ENCODE peak calls at places on chromosomes 4 and X, in six cellular contexts. V is HFF-Myc, M is HCT116, U is GM12865, T is tibial artery, X is progenitor cell of endocrine pancreas. O is an unnamed sample.

GRCh38 chr4:167290684-167291083 is 56.4 kb upstream of the SPOCK3 start:
- DNase-seq in U (peak), M (peak), X (no peak), T (no peak), V (no peak), O (no peak)

GRCh38 chrX:1323315-1323714 is 13.3 kb upstream of the IL3RA start:
- DNase-seq in V (peak), T (no peak), M (peak), X (no peak), U (peak), O (peak)

GRCh38 chrX:122094611-122095010 is 1047.2 kb downstream of the GLUD2 start:
- DNase-seq in V (no peak), X (no peak), T (no peak), U (peak), M (no peak), O (no peak)

GRCh38 chr4:187363453-187363852 is 632.1 kb upstream of the ZFP42 start:
- DNase-seq in U (no peak), T (no peak), M (no peak), V (peak), X (no peak), O (no peak)

GRCh38 chrX:14922437-14922836 is 49.2 kb downstream of the MOSPD2 start:
- DNase-seq in T (no peak), V (peak), X (no peak), U (no peak), M (no peak), O (no peak)

GRCh38 chr4:145196747-145197146 is 16.4 kb upstream of the OTUD4 start:
- DNase-seq in X (no peak), V (no peak), M (no peak), U (no peak), T (no peak), O (no peak)

GRCh38 chrX:130100180-130100579 is 10.1 kb downstream of the ELF4 start:
- DNase-seq in T (peak), M (no peak), V (no peak), X (no peak), U (no peak), O (no peak)

GRCh38 chr4:14178421-14178820 is 550.9 kb upstream of the BOD1L1 start:
- DNase-seq in X (no peak), U (peak), M (no peak), T (no peak), V (peak), O (peak)

GRCh38 chr4:17316566-17316965 is 195.3 kb downstream of the QDPR start:
- DNase-seq in V (no peak), T (no peak), M (no peak), U (no peak), X (no peak), O (no peak)

GRCh38 chrX:68995780-68996551 is 167.1 kb downstream of the EFNB1 start:
- DNase-seq in M (no peak), V (no peak), T (no peak), X (peak), U (no peak), O (no peak)

GRCh38 chr4:100014616-100015015 is 64.5 kb upstream of the H2AZ1 start:
- DNase-seq in V (no peak), X (no peak), M (no peak), T (no peak), U (no peak), O (no peak)

GRCh38 chrX:49117597-49117996 is 5.9 kb downstream of the GPKOW start:
- DNase-seq in V (no peak), T (no peak), X (no peak), U (no peak), M (no peak), O (no peak)

GRCh38 chrX:2819345-2820130 is 9.2 kb upstream of the GYG2 start:
- DNase-seq in V (no peak), U (peak), X (no peak), M (no peak), T (no peak), O (peak)

GRCh38 chrX:56120242-56120641 is 111.9 kb upstream of the KLF8 start:
- DNase-seq in T (no peak), U (no peak), M (no peak), V (no peak), X (no peak), O (no peak)

GRCh38 chrX:50183891-50184290 is 16.9 kb downstream of the AKAP4 start:
- DNase-seq in M (no peak), T (no peak), U (no peak), X (no peak), V (no peak), O (no peak)
- TF ChIP-seq CTCF in M (no peak), T (no peak), U (no peak), X (no peak), V (no peak), O (no peak)

GRCh38 chr4:109385260-109385659 is 48.4 kb upstream of the SEC24B start:
- DNase-seq in T (no peak), U (no peak), V (no peak), M (no peak), X (no peak), O (no peak)
- TF ChIP-seq CTCF in T (no peak), U (no peak), V (no peak), M (no peak), X (no peak), O (no peak)

DNA sequence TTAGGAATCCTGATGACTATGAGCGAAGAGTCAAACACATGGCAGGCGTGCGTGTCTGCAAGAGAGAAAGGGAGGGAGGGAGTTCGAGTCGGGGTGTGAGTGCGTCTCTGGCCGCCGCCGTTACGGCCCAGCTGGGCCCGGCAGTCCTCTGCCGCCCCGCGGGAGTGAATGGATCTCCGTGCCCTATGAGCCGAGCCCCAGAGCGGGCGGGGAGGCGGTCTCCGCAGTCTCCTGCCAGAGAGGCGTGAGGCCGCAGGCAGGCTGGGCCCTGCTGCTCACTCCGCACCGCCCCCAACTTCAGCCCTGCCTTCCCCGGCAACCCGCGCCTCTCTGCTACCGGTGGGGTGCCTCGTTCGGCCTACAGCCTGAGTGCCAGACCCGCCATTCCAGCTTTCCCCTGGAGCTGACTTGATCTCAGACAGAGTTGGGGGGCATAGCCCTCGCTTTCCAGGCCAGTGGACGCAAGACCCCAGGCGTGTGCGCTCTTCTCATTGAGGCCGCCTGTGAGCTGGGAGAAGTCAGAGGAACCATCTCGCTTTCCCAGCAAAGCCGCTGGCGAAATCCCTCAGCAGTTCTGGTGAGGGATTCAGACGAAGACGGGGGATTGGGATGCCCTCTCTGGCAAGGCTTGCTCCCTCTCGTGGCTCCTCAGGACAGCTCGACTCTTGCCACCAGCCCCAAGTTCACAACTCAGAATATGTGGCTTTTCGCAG is 1.4 kb downstream of the SLC16A2 start:
- DNase-seq in U (peak), X (peak), T (peak), V (no peak), M (no peak), O (peak)
- TF ChIP-seq CTCF in U (no peak), X (peak), T (no peak), V (peak), M (no peak), O (no peak)

DNA sequence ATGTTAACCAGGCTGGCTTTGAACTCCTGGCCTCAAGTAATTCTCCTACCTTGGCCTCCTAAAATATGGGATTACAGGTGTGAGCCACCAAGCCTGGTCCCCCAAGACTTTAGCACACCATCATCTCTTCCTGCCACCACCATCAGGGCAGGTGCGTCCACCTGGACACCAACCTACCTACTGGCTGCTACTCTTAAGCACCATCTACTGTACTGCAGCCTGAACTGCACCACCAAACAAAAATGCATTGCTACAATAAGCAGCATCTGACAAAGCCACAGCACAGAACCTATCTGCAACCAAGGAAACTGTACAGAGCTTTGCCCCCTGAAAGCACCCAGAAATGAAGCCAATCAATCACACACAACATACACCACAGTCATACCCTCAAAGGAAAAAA is 139.7 kb downstream of the EFHC2 start:
- DNase-seq in T (no peak), X (no peak), M (peak), V (no peak), U (no peak), O (no peak)
- TF ChIP-seq CTCF in T (no peak), X (no peak), M (peak), V (no peak), U (no peak), O (no peak)

GRCh38 chr4:162075691-162076090 is 88.1 kb downstream of the FSTL5 start:
- DNase-seq in V (no peak), X (no peak), U (no peak), T (no peak), M (no peak), O (no peak)
- TF ChIP-seq CTCF in V (no peak), X (no peak), U (no peak), T (no peak), M (no peak), O (no peak)

GRCh38 chrX:4265036-4265435 is 551.6 kb upstream of the PRKX start:
- DNase-seq in X (no peak), U (no peak), V (no peak), T (no peak), M (no peak), O (no peak)

GRCh38 chrX:4268676-4269075 is 555.2 kb upstream of the PRKX start:
- DNase-seq in M (no peak), T (no peak), U (no peak), X (no peak), V (no peak), O (no peak)

DNA sequence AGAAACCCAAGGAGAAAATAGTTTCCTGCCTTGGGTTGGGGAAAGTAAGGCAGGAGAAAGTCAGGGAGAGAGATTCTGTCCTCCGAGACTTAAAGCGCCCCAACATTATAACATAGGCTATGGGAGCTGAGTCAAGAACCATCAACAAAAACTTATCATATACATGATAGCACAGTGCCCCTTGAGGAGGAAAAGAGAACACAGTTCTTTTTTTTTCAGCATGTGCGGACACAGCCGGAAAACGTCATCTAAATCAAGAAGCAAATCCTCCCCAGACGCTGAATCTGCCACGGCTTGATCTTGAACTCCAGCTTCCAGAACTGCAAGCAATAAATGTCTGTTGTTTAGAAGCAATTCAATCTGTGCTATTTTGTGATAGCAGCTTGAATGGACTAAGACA is 549.6 kb upstream of the PRKX start:
- DNase-seq in M (no peak), V (no peak), T (no peak), X (no peak), U (no peak), O (peak)
- TF ChIP-seq CTCF in M (no peak), V (no peak), T (no peak), X (peak), U (no peak), O (no peak)